ENCODE peak calls at places on chromosomes 2 and 18, in four cellular contexts. One of them, this sample, is unnamed.

GRCh38 chr2:216927163-216927562 is 67.3 kb upstream of the TNP1 start:
- DNase-seq in NCI-H510A: no peak
- DNase-seq in CD4-positive, CD25-positive, alpha-beta regulatory T cell: no peak
- DNase-seq in GM23248: no peak
- DNase-seq in this sample: no peak

GRCh38 chr2:65030481-65030880 is 25.7 kb upstream of the CEP68 start:
- DNase-seq in NCI-H510A: no peak
- DNase-seq in CD4-positive, CD25-positive, alpha-beta regulatory T cell: no peak
- DNase-seq in GM23248: no peak
- DNase-seq in this sample: no peak

GRCh38 chr2:241272298-241272721 is 43.2 kb downstream of the HDLBP start:
- DNase-seq in NCI-H510A: no peak
- DNase-seq in CD4-positive, CD25-positive, alpha-beta regulatory T cell: no peak
- DNase-seq in GM23248: peak
- DNase-seq in this sample: no peak

GRCh38 chr2:187580462-187581124 is 26.4 kb upstream of the TFPI start:
- DNase-seq in NCI-H510A: no peak
- DNase-seq in CD4-positive, CD25-positive, alpha-beta regulatory T cell: no peak
- DNase-seq in GM23248: peak
- DNase-seq in this sample: no peak

GRCh38 chr18:45589559-45590041 is 25.7 kb upstream of the SLC14A2 start:
- DNase-seq in NCI-H510A: no peak
- DNase-seq in CD4-positive, CD25-positive, alpha-beta regulatory T cell: no peak
- DNase-seq in GM23248: peak
- DNase-seq in this sample: no peak

GRCh38 chr2:134008837-134009236 is 245.0 kb upstream of the MGAT5 start:
- DNase-seq in NCI-H510A: no peak
- DNase-seq in CD4-positive, CD25-positive, alpha-beta regulatory T cell: no peak
- DNase-seq in GM23248: no peak
- DNase-seq in this sample: no peak

GRCh38 chr2:178761759-178762371 is 45.4 kb downstream of the TTN start:
- DNase-seq in NCI-H510A: peak
- DNase-seq in CD4-positive, CD25-positive, alpha-beta regulatory T cell: no peak
- DNase-seq in GM23248: peak
- DNase-seq in this sample: no peak

GRCh38 chr2:18077724-18078123 is 199.3 kb downstream of the KCNS3 start:
- DNase-seq in NCI-H510A: no peak
- DNase-seq in CD4-positive, CD25-positive, alpha-beta regulatory T cell: no peak
- DNase-seq in GM23248: peak
- DNase-seq in this sample: no peak

GRCh38 chr2:154686162-154686561 is 12.3 kb upstream of the KCNJ3 start:
- DNase-seq in NCI-H510A: no peak
- DNase-seq in CD4-positive, CD25-positive, alpha-beta regulatory T cell: no peak
- DNase-seq in GM23248: no peak
- DNase-seq in this sample: no peak

GRCh38 chr2:113940891-113941290 is 51.0 kb downstream of the ACTR3 start:
- DNase-seq in NCI-H510A: no peak
- DNase-seq in CD4-positive, CD25-positive, alpha-beta regulatory T cell: no peak
- DNase-seq in GM23248: peak
- DNase-seq in this sample: no peak

GRCh38 chr2:68292108-68292710 is 27.5 kb downstream of the CNRIP1 start:
- DNase-seq in NCI-H510A: no peak
- DNase-seq in CD4-positive, CD25-positive, alpha-beta regulatory T cell: no peak
- DNase-seq in GM23248: peak
- DNase-seq in this sample: no peak

GRCh38 chr2:147405651-147406050 is 439.2 kb upstream of the ACVR2A start:
- DNase-seq in NCI-H510A: no peak
- DNase-seq in CD4-positive, CD25-positive, alpha-beta regulatory T cell: no peak
- DNase-seq in GM23248: peak
- DNase-seq in this sample: no peak

GRCh38 chr2:9979977-9980376 is 28.5 kb downstream of the GRHL1 start:
- DNase-seq in NCI-H510A: no peak
- DNase-seq in CD4-positive, CD25-positive, alpha-beta regulatory T cell: no peak
- DNase-seq in GM23248: no peak
- DNase-seq in this sample: no peak

This sample was measured in tibial nerve.